ENCODE peak calls at places on chromosomes 3 and 15, in five cellular contexts. Z is DND-41; A is CD8-positive, alpha-beta T cell; U is naive thymus-derived CD4-positive, alpha-beta T cell; C is IMR-90. Y is an unnamed sample. For H3K4me1, the result is how much of the 10 kb centered on the place peaks cover.

GRCh38 chr3:119639494-119640350 is 20.7 kb downstream of the POPDC2 start:
- DNase-seq in Z (no peak), A (no peak), U (no peak), C (no peak), Y (no peak)

GRCh38 chr3:72891053-72891855 is 3.4 kb downstream of the GXYLT2 start:
- DNase-seq in Z (peak), A (no peak), U (no peak), C (peak), Y (no peak)

GRCh38 chr3:125310623-125311076 is 64.5 kb downstream of the ZNF148 start:
- DNase-seq in Z (peak), A (peak), U (peak), C (no peak), Y (no peak)

GRCh38 chr15:64013179-64014043 is 32.9 kb downstream of the DAPK2 start:
- DNase-seq in Z (no peak), A (no peak), U (no peak), C (no peak), Y (no peak)

GRCh38 chr3:114496021-114496434 is 202.2 kb downstream of the TIGIT start:
- DNase-seq in Z (no peak), A (no peak), U (no peak), C (peak), Y (no peak)

GRCh38 chr3:185992801-185993467 is 55.1 kb upstream of the TRA2B start:
- DNase-seq in Z (no peak), A (no peak), U (no peak), C (peak), Y (no peak)

GRCh38 chr15:40929730-40930429 is 740 bp downstream of the DLL4 start:
- DNase-seq in Z (no peak), A (no peak), U (no peak), C (peak), Y (no peak)

GRCh38 chr3:9914011-9914410 is 2.9 kb upstream of the IL17RC start:
- DNase-seq in Z (no peak), A (no peak), U (no peak), C (no peak), Y (peak)

GRCh38 chr3:164459526-164460151 is 618.7 kb downstream of the SI start:
- DNase-seq in Z (no peak), A (no peak), U (no peak), C (no peak), Y (no peak)

GRCh38 chr3:183513046-183513706 is 42.3 kb downstream of the KLHL6 start:
- DNase-seq in Z (no peak), A (peak), U (peak), C (no peak), Y (peak)

GRCh38 chr15:68620721-68621528 is 42.1 kb downstream of the CORO2B start:
- DNase-seq in Z (no peak), A (no peak), U (no peak), C (peak), Y (no peak)

GRCh38 chr15:64773606-64774555 is 1.5 kb downstream of the RBPMS2 start:
- DNase-seq in Z (no peak), A (no peak), U (no peak), C (no peak), Y (no peak)

GRCh38 chr15:79897701-79898113 is 893 bp upstream of the MTHFS start:
- DNase-seq in Z (peak), A (no peak), U (no peak), C (no peak), Y (peak)

GRCh38 chr3:191627064-191627463 is 166.1 kb downstream of the PYDC2 start:
- DNase-seq in Z (no peak), A (no peak), U (no peak), C (no peak), Y (no peak)

GRCh38 chr3:78839710-78840109 is 928.1 kb downstream of the ROBO1 start:
- DNase-seq in Z (no peak), A (no peak), U (no peak), C (peak), Y (no peak)

GRCh38 chr3:4071481-4072184 is 231.5 kb upstream of the SETMAR start:
- DNase-seq in Z (no peak), A (no peak), U (peak), C (no peak), Y (no peak)

GRCh38 chr3:58388550-58389061 is 45.0 kb downstream of the PDHB start:
- DNase-seq in Z (no peak), A (no peak), U (no peak), C (peak), Y (no peak)

GRCh38 chr3:195153121-195153520 is 117.8 kb downstream of the XXYLT1 start:
- DNase-seq in Z (no peak), A (no peak), U (no peak), C (peak), Y (no peak)

GRCh38 chr3:183490653-183491052 is 62.2 kb upstream of the MCF2L2 start:
- DNase-seq in Z (peak), A (no peak), U (peak), C (no peak), Y (no peak)

GRCh38 chr3:5239602-5240001 is 52.1 kb downstream of the EDEM1 start:
- DNase-seq in Z (no peak), A (no peak), U (no peak), C (peak), Y (no peak)

GRCh38 chr3:129371041-129371826 is 57.2 kb downstream of the EFCAB12 start:
- DNase-seq in Z (no peak), A (no peak), U (no peak), C (no peak), Y (no peak)

GRCh38 chr3:169071003-169071402 is 592.5 kb downstream of the MECOM start:
- DNase-seq in Z (no peak), A (no peak), U (no peak), C (peak), Y (no peak)

GRCh38 chr3:10561942-10562565 is 56.7 kb upstream of the ATP2B2 start:
- DNase-seq in Z (no peak), A (no peak), U (no peak), C (no peak), Y (no peak)

GRCh38 chr3:142028174-142028833 is 121.0 kb downstream of the TFDP2 start:
- DNase-seq in Z (peak), A (no peak), U (peak), C (peak), Y (peak)

GRCh38 chr3:57275393-57275792 is 17.1 kb downstream of the ASB14 start:
- DNase-seq in Z (no peak), A (no peak), U (no peak), C (no peak), Y (no peak)

GRCh38 chr3:189395825-189396224 is 224.1 kb downstream of the TPRG1 start:
- DNase-seq in Z (no peak), A (no peak), U (no peak), C (no peak), Y (no peak)

GRCh38 chr15:82197734-82198594 is 64.6 kb downstream of the EFL1 start:
- DNase-seq in Z (peak), A (peak), U (peak), C (peak), Y (peak)

GRCh38 chr15:83565553-83566159 is 88.3 kb upstream of the ADAMTSL3 start:
- DNase-seq in Z (no peak), A (no peak), U (no peak), C (peak), Y (peak)

GRCh38 chr3:45113625-45114050 is 32.5 kb downstream of the CDCP1 start:
- DNase-seq in Z (no peak), A (no peak), U (no peak), C (peak), Y (no peak)

GRCh38 chr15:50546566-50546965 is at the start of gene USP50:
- DNase-seq in Z (no peak), A (no peak), U (no peak), C (no peak), Y (no peak)

GRCh38 chr3:15165061-15165460 is 41.0 kb upstream of the CAPN7 start:
- DNase-seq in Z (no peak), A (no peak), U (no peak), C (no peak), Y (no peak)

GRCh38 chr15:33064878-33065277 is 129.6 kb downstream of the FMN1 start:
- DNase-seq in Z (no peak), A (no peak), U (no peak), C (peak), Y (no peak)

GRCh38 chr3:157918402-157918801 is 187.8 kb downstream of the SHOX2 start:
- DNase-seq in Z (no peak), A (no peak), U (no peak), C (no peak), Y (no peak)

GRCh38 chr15:55289011-55289572 is 521 bp downstream of the RAB27A start:
- DNase-seq in Z (peak), A (no peak), U (peak), C (peak), Y (peak)

GRCh38 chr3:83321891-83322290 is 1560.4 kb upstream of the GBE1 start:
- DNase-seq in Z (peak), A (no peak), U (peak), C (no peak), Y (no peak)

GRCh38 chr15:56835598-56836275 is 82.7 kb upstream of the TCF12 start:
- DNase-seq in Z (no peak), A (no peak), U (no peak), C (peak), Y (peak)

GRCh38 chr15:82810061-82810862 is 834 bp downstream of the WHAMM start:
- DNase-seq in Z (peak), A (peak), U (peak), C (peak), Y (peak)

GRCh38 chr3:89533320-89533719 is 425.9 kb downstream of the EPHA3 start:
- DNase-seq in Z (no peak), A (no peak), U (no peak), C (no peak), Y (no peak)

DNA sequence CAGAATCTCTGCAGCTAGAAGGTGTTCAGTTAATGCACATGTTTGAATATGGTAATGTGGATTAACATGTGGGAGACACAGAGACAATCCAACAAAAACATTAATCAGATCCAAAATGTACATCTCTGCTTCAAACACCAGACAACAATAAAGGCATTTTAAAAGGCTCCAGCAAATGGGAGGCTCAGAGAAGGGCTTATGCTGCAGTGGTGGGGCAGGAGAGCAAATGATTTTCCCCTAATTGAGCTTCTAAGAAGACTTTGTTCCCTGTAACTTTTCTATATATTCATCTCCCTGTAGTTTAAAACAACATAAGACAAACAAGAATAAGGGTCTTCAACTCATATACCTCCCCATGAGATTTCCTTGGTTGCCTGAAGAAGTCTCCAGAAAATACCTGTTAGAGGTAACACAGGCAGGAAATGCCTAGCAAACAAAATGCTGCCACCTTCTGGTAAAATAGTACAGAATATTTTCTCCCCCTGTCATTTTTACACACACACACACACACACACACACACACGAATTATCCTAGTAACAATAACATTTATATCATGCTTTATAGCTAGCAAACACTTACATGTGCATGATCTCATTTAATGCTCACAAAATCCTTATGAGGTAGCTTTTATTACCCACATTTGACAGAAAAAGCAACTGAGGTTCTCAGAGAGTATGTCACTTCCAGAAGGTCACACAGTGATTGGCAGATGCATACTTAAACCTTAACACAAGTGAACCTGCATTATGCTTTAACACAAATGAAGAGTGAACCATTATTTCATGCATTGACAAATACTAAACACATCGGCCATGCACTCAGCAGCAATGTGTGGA is 123.4 kb upstream of the MB21D2 start:
- DNase-seq in Z (no peak), A (no peak), U (peak), C (peak), Y (peak)
- H3K4me3 ChIP-seq in Z (no peak), A (no peak), U (no peak), C (no peak), Y (no peak)

GRCh38 chr15:96276438-96277210 is 53.9 kb upstream of the NR2F2 start:
- DNase-seq in Z (no peak), A (no peak), U (no peak), C (peak), Y (no peak)

GRCh38 chr15:96272427-96272826 is 58.1 kb upstream of the NR2F2 start:
- DNase-seq in Z (no peak), A (no peak), U (no peak), C (no peak), Y (no peak)

GRCh38 chr15:96273317-96274086 is 57.0 kb upstream of the NR2F2 start:
- DNase-seq in Z (peak), A (no peak), U (no peak), C (peak), Y (no peak)

GRCh38 chr15:96274698-96275097 is 55.8 kb upstream of the NR2F2 start:
- DNase-seq in Z (no peak), A (no peak), U (no peak), C (no peak), Y (no peak)

DNA sequence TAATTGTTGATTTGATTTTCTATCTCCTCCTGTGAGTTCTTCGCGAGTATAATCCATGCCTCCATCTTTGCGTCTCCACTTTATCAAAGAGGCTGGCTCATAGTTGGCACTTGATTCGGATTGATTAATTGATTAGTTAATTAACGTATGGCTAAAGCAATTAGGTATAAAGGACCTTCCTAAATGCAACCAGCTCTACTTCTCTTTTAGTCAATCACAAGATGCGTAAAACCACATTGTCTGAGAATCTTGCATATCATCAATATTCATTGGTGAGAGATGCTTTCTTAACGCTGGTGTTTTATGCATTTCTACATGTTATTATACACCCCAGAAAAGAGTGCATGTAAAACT is 56.4 kb upstream of the NR2F2 start:
- DNase-seq in Z (no peak), A (no peak), U (no peak), C (no peak), Y (no peak)
- H3K4me1 ChIP-seq in Z (under half), A (under half), U (under half), C (under half), Y (under half)

DNA sequence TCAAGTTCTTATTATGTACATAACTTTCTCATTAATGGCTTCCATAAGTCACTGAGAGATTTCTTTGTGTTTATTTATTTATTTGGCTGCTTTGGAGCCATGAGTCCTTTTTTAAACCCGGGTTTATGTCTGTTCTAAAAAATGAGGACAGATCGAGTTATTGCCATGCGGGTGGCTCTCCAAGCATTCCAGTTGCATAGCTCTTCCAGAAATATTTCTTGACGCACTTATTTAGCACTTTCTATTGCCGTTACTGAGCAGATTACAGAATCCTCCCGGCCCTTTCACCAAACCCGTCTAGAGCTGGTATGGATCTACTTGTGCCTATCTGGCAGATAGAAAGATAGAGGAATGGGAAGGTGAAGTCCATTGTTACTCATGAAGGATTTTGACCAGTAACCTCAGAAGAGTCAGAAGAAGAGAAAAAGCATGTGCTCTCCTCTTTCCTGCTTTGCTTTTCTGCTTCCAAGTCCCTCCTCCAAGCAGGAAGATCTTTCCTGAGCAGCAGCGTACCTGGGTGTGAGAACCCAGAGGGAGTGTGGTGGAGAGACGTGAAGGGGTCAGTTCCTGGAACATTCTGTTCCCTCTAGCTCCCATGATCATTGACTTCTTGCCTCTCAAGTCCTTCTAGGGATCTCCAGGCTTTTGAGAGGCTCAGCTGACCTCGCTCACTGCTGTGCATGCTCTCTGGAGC is 112.8 kb downstream of the LPP start:
- DNase-seq in Z (no peak), A (no peak), U (no peak), C (peak), Y (no peak)
- H3K4me3 ChIP-seq in Z (no peak), A (no peak), U (no peak), C (peak), Y (no peak)

DNA sequence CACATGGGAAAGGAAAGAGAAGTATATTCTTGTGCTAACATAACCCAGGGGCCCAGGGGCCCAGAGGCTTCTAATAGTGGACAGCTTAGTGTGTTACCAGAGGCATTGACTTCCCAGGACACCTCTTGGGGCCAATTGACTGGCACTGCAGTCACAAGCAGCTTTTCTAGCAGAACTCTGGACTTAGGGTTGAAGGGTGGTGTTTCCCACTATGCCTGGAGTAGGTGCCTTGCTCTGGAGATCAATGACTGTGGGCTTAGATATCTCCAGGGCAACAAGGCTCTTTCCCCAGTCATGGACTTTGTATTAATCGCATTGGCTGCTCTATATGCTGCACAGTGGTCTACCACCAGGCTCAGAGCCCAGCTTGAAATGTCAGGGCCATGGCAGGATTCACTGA is 172.7 kb upstream of the KBTBD8 start:
- DNase-seq in Z (no peak), A (no peak), U (no peak), C (no peak), Y (no peak)
- H3K4me1 ChIP-seq in Z (under half), A (under half), U (under half), C (under half), Y (under half)

Y was measured in Karpas-422.